ENCODE peak calls at places on chromosomes 1 and 21, in ten cellular contexts. X, D, L, B, R, M, W, Q, O and K are unnamed samples. For H3K27me3, the result is how much of the 10 kb centered on the place peaks cover.

GRCh38 chr1:32992489-32993214 is 28.0 kb upstream of the RNF19B start:
- DNase-seq in X (peak), O (peak), L (peak), B (peak), R (peak), D (peak), W (peak), Q (peak), M (peak), K (peak)

GRCh38 chr21:27393726-27394125 is 426.8 kb upstream of the ADAMTS5 start:
- DNase-seq in L (no peak), Q (no peak), D (no peak), X (no peak), M (no peak), W (no peak), O (no peak), B (no peak), R (no peak), K (no peak)

GRCh38 chr1:229907884-229908633 is 159.0 kb upstream of the GALNT2 start:
- DNase-seq in B (no peak), M (no peak), L (no peak), X (no peak), Q (no peak), R (no peak), O (no peak), W (no peak), D (no peak), K (no peak)

GRCh38 chr1:113542221-113542701 is 151.9 kb downstream of the MAGI3 start:
- DNase-seq in D (no peak), L (no peak), W (no peak), R (no peak), M (no peak), B (no peak), O (no peak), Q (no peak), X (peak), K (no peak)

GRCh38 chr1:114340906-114341698 is 169.9 kb downstream of the TRIM33 start:
- DNase-seq in D (no peak), M (no peak), W (no peak), O (no peak), L (no peak), B (no peak), R (no peak), Q (no peak), X (no peak), K (no peak)

GRCh38 chr1:236904874-236905741 is 99.1 kb downstream of the MT1HL1 start:
- DNase-seq in R (no peak), M (no peak), L (no peak), X (peak), D (no peak), Q (no peak), B (peak), O (no peak), W (no peak), K (no peak)

GRCh38 chr1:65176071-65176470 is 28.1 kb downstream of the AK4 start:
- DNase-seq in L (no peak), D (no peak), B (no peak), R (no peak), Q (no peak), X (no peak), M (no peak), O (no peak), W (no peak), K (no peak)

GRCh38 chr1:102572637-102573036 is 535.7 kb downstream of the COL11A1 start:
- DNase-seq in X (no peak), R (no peak), B (no peak), D (no peak), W (no peak), O (no peak), M (no peak), L (no peak), Q (no peak), K (no peak)

GRCh38 chr1:28934676-28935075 is 20.3 kb downstream of the EPB41 start:
- DNase-seq in R (no peak), O (no peak), W (no peak), M (no peak), B (no peak), L (no peak), Q (no peak), D (no peak), X (no peak), K (no peak)

GRCh38 chr1:160397651-160398050 is 2.7 kb upstream of the VANGL2 start:
- DNase-seq in W (no peak), B (no peak), X (no peak), Q (no peak), O (no peak), R (no peak), L (no peak), D (no peak), M (no peak), K (no peak)

GRCh38 chr1:54865238-54866073 is 21.5 kb downstream of the DHCR24 start:
- DNase-seq in B (no peak), M (no peak), X (no peak), D (no peak), W (peak), O (no peak), L (no peak), R (no peak), Q (no peak), K (peak)

GRCh38 chr21:45158491-45159423 is 84.4 kb downstream of the ADARB1 start:
- DNase-seq in O (no peak), B (no peak), L (no peak), M (no peak), W (no peak), R (no peak), D (no peak), X (no peak), Q (no peak), K (no peak)

GRCh38 chr1:167328762-167329483 is 108.2 kb downstream of the POU2F1 start:
- DNase-seq in O (no peak), Q (peak), B (no peak), W (no peak), M (no peak), X (no peak), R (no peak), D (no peak), L (peak), K (peak)

GRCh38 chr1:112544753-112545152 is 36.0 kb downstream of the WNT2B start:
- DNase-seq in L (no peak), Q (no peak), M (no peak), D (no peak), W (no peak), B (no peak), R (no peak), O (no peak), X (peak), K (no peak)

GRCh38 chr1:151282883-151283725 is 1.0 kb downstream of the ZNF687 start:
- DNase-seq in L (peak), O (no peak), D (no peak), Q (peak), W (peak), M (peak), R (peak), B (peak), X (peak), K (peak)

GRCh38 chr1:70202173-70202758 is 3.1 kb downstream of the LRRC40 start:
- DNase-seq in W (no peak), M (no peak), Q (no peak), X (no peak), O (no peak), R (no peak), L (no peak), D (no peak), B (no peak), K (no peak)

GRCh38 chr1:183105449-183105848 is 80.6 kb upstream of the LAMC2 start:
- DNase-seq in Q (no peak), W (no peak), B (no peak), O (no peak), D (no peak), M (no peak), R (no peak), L (no peak), X (no peak), K (no peak)

GRCh38 chr1:226888816-226889215 is 18.4 kb downstream of the PSEN2 start:
- DNase-seq in R (no peak), O (no peak), M (no peak), X (no peak), W (no peak), D (no peak), Q (no peak), L (no peak), B (no peak), K (no peak)

GRCh38 chr1:109396971-109397370 is 747 bp downstream of the SORT1 start:
- DNase-seq in Q (no peak), M (no peak), L (peak), D (no peak), B (no peak), X (peak), O (no peak), W (no peak), R (no peak), K (no peak)

GRCh38 chr1:92461364-92462097 is 25.2 kb downstream of the GFI1 start:
- DNase-seq in R (no peak), X (no peak), O (no peak), Q (no peak), L (no peak), M (no peak), B (no peak), D (no peak), W (no peak), K (no peak)

GRCh38 chr1:25098717-25099116 is 133.6 kb downstream of the SYF2 start:
- DNase-seq in X (no peak), B (no peak), O (no peak), L (no peak), M (no peak), W (no peak), R (no peak), Q (no peak), D (no peak), K (no peak)

GRCh38 chr1:109498161-109498801 is 4.4 kb downstream of the CYB561D1 start:
- DNase-seq in Q (peak), M (no peak), X (peak), B (peak), L (no peak), D (no peak), O (no peak), W (no peak), R (no peak), K (peak)

GRCh38 chr1:170707959-170708666 is 44.2 kb downstream of the PRRX1 start:
- DNase-seq in M (no peak), D (no peak), R (no peak), O (no peak), B (no peak), W (no peak), X (peak), Q (no peak), L (no peak), K (no peak)

GRCh38 chr21:35491114-35491513 is 442.0 kb upstream of the RUNX1 start:
- DNase-seq in B (no peak), D (no peak), L (no peak), O (no peak), W (no peak), M (no peak), Q (no peak), R (no peak), X (no peak), K (no peak)

GRCh38 chr1:93816970-93817738 is 61.9 kb downstream of the DNTTIP2 start:
- DNase-seq in L (no peak), Q (no peak), X (peak), B (no peak), W (no peak), R (no peak), O (no peak), M (no peak), D (no peak), K (peak)

GRCh38 chr1:156356875-156357534 is 12.0 kb upstream of the RHBG start:
- DNase-seq in D (peak), M (no peak), L (peak), O (peak), Q (peak), R (no peak), B (peak), W (peak), X (peak), K (peak)
- TF ChIP-seq POLR2AphosphoS5 in D (no peak), M (no peak), L (no peak), O (no peak), Q (peak), R (no peak), B (no peak), W (no peak), X (no peak), K (no peak)

GRCh38 chr21:36765229-36765628 is 66.3 kb downstream of the SIM2 start:
- DNase-seq in D (no peak), O (no peak), B (no peak), Q (no peak), X (no peak), L (no peak), W (no peak), R (no peak), M (no peak), K (no peak)
- H3K27ac ChIP-seq in D (no peak), O (no peak), B (no peak), Q (no peak), X (no peak), L (no peak), W (no peak), R (no peak), M (no peak), K (no peak)

GRCh38 chr1:203676455-203676854 is 49.8 kb downstream of the ATP2B4 start:
- DNase-seq in R (no peak), B (no peak), X (no peak), Q (peak), M (no peak), W (no peak), O (no peak), D (no peak), L (no peak), K (no peak)
- H3K27me3 ChIP-seq in R (under half), B (under half), X (under half), Q (under half), M (under half), W (under half), O (under half), D (under half), L (under half), K (under half)

DNA sequence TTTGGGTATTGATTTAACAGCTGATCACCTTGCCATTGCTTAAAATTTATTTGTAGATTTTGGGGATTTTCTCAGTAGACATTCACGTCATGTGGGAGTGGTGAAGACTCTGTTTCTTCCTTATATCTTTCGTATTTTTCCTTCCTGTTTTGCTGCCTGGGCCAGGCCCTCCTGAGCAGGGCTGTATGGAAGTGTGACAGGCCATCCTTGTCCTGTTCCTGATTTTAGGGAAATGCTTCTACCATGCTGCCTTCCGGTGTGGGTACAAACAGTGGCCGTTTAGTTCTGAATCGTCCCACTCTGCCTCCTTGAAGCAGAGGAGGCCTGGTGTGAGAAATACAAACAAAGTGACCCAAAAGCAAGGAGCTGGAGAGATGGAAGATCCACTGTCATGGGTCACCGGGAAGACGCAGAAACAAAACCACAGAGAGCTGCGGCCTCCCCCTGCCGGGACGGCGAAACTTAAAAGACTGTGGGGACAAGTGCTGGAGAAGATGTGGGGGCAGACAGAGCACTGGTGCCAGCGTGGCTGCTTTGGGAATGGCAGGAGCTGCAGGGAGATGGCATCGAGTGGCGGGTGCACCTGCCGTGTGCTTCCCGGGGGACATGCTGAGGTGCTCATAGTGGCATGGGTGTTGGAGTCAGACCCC is 7.7 kb downstream of the AGPAT3 start:
- DNase-seq in R (no peak), M (no peak), W (no peak), D (no peak), B (no peak), O (no peak), Q (no peak), X (no peak), L (no peak), K (no peak)
- TF ChIP-seq POLR2AphosphoS5 in R (no peak), M (no peak), W (no peak), D (no peak), B (no peak), O (no peak), Q (no peak), X (no peak), L (no peak), K (no peak)

GRCh38 chr1:27100797-27101491 is 54.0 kb downstream of the SLC9A1 start:
- DNase-seq in O (no peak), W (no peak), L (no peak), X (no peak), B (no peak), Q (no peak), M (no peak), D (no peak), R (no peak), K (no peak)
- H3K27ac ChIP-seq in O (no peak), W (peak), L (no peak), X (no peak), B (no peak), Q (peak), M (peak), D (peak), R (peak), K (peak)

GRCh38 chr1:40652452-40652851 is 13.0 kb downstream of the RIMS3 start:
- DNase-seq in D (no peak), W (no peak), R (no peak), X (no peak), B (no peak), O (no peak), M (no peak), L (no peak), Q (no peak), K (no peak)
- H3K27me3 ChIP-seq in D (under half), W (under half), R (under half), X (under half), B (half or more), O (under half), M (under half), L (under half), Q (under half), K (under half)